ENCODE peak calls at places on chromosome 11, in seven cellular contexts. V, G, J, P, Z, I and Q are unnamed samples. For H3K27me3 and H3K4me1, the result is how much of the 10 kb centered on the place peaks cover.

GRCh38 chr11:70732493-70733206 is 334.3 kb downstream of the CTTN start:
- DNase-seq in V (no peak), G (no peak), J (no peak), I (no peak), Z (no peak), P (no peak), Q (no peak)

GRCh38 chr11:66347425-66348276 is at the start of gene B4GAT1:
- DNase-seq in V (peak), P (peak), Z (peak), G (peak), I (peak), J (peak), Q (peak)

GRCh38 chr11:59053387-59053786 is 32.7 kb upstream of the GLYATL1B start:
- DNase-seq in V (peak), Z (peak), P (peak), I (peak), G (peak), J (peak), Q (peak)

GRCh38 chr11:35752115-35752514 is 89.5 kb downstream of the TRIM44 start:
- DNase-seq in G (no peak), Z (no peak), J (no peak), I (no peak), P (no peak), V (no peak), Q (no peak)

GRCh38 chr11:47514825-47515647 is 37.9 kb downstream of the CELF1 start:
- DNase-seq in Z (no peak), J (no peak), P (no peak), V (no peak), I (peak), G (no peak), Q (no peak)

GRCh38 chr11:44030276-44030932 is 17.4 kb upstream of the ACCSL start:
- DNase-seq in I (peak), G (peak), P (peak), Z (no peak), J (no peak), V (no peak), Q (peak)

GRCh38 chr11:90288207-90288821 is 65.5 kb upstream of the CHORDC1 start:
- DNase-seq in I (peak), J (no peak), Z (no peak), P (no peak), V (no peak), G (no peak), Q (no peak)

GRCh38 chr11:45872513-45873356 is 12.7 kb upstream of the MAPK8IP1 start:
- DNase-seq in Z (peak), G (no peak), I (peak), P (no peak), J (no peak), V (peak), Q (peak)

GRCh38 chr11:130675456-130675855 is 227.0 kb downstream of the ADAMTS15 start:
- DNase-seq in Z (no peak), J (no peak), G (peak), P (peak), V (no peak), I (peak), Q (peak)

GRCh38 chr11:19350093-19350665 is 109.4 kb upstream of the E2F8 start:
- DNase-seq in G (no peak), Z (no peak), J (no peak), P (no peak), I (no peak), V (no peak), Q (no peak)

GRCh38 chr11:19345519-19345847 is 104.7 kb upstream of the E2F8 start:
- DNase-seq in V (no peak), G (no peak), J (no peak), Z (no peak), P (no peak), I (no peak), Q (no peak)

GRCh38 chr11:19349340-19350025 is 108.7 kb upstream of the E2F8 start:
- DNase-seq in J (no peak), G (no peak), I (no peak), V (no peak), Z (no peak), P (no peak), Q (no peak)

GRCh38 chr11:19345848-19346681 is 105.3 kb upstream of the E2F8 start:
- DNase-seq in V (no peak), J (no peak), G (no peak), I (peak), Z (no peak), P (no peak), Q (peak)

GRCh38 chr11:19347911-19348310 is 107.2 kb upstream of the E2F8 start:
- DNase-seq in G (no peak), J (no peak), Z (no peak), P (no peak), I (no peak), V (no peak), Q (no peak)
- H3K27me3 ChIP-seq in G (under half), J (under half), Z (under half), P (under half), I (under half), V (under half), Q (under half)

GRCh38 chr11:61829806-61830205 is 1.7 kb downstream of the FADS2 start:
- DNase-seq in Z (no peak), V (no peak), I (no peak), J (no peak), G (no peak), P (no peak), Q (no peak)

GRCh38 chr11:61826930-61827572 is 1.0 kb upstream of the FADS2 start:
- DNase-seq in P (peak), V (no peak), J (no peak), Z (no peak), G (no peak), I (no peak), Q (no peak)

GRCh38 chr11:61828629-61829407 is 718 bp downstream of the FADS2 start:
- DNase-seq in G (peak), J (peak), V (no peak), P (peak), Z (no peak), I (peak), Q (peak)

GRCh38 chr11:61827573-61828378 is at the start of gene FADS2:
- DNase-seq in I (peak), G (peak), P (peak), Z (peak), V (peak), J (peak), Q (peak)

DNA sequence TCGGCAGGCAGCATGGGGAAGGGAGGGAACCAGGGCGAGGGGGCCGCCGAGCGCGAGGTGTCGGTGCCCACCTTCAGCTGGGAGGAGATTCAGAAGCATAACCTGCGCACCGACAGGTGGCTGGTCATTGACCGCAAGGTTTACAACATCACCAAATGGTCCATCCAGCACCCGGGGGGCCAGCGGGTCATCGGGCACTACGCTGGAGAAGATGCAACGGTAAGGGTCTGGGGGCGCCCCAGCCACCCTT is 204 bp downstream of the FADS2 start:
- DNase-seq in I (no peak), V (no peak), P (no peak), G (no peak), Z (no peak), J (no peak), Q (no peak)
- H3K4me1 ChIP-seq in I (under half), V (under half), P (under half), G (under half), Z (under half), J (under half), Q (under half)

GRCh38 chr11:57069942-57070341 is 81.2 kb downstream of the OR5AK2 start:
- DNase-seq in I (peak), G (no peak), J (no peak), Z (no peak), V (no peak), P (no peak), Q (no peak)

GRCh38 chr11:57073121-57073520 is 84.4 kb downstream of the OR5AK2 start:
- DNase-seq in G (no peak), I (peak), Z (no peak), J (no peak), V (no peak), P (no peak), Q (no peak)

GRCh38 chr11:57072640-57073039 is 83.9 kb downstream of the OR5AK2 start:
- DNase-seq in J (no peak), P (no peak), G (no peak), Z (no peak), I (peak), V (no peak), Q (no peak)

DNA sequence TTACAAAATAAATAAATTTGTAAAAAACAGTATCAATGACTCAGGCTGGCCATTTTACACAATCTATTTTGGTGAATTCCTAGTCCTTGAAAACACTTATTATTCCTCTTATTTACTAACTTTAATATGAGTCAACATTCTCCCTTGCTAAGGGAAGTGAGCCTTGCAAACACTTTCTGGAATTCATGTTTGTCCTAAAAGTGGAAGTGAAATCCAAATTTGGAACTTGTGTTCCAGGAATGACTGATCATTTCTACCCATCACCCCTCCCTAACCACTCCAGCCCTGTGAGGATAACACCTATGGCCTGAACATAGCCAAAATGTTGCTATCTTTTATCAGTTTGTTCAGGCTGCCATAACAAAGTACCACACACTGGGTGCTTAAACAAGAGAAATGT is 83.1 kb downstream of the OR5AK2 start:
- DNase-seq in V (no peak), P (no peak), Z (no peak), G (no peak), J (no peak), I (peak), Q (no peak)
- H3K27me3 ChIP-seq in V (under half), P (under half), Z (under half), G (under half), J (under half), I (under half), Q (under half)

DNA sequence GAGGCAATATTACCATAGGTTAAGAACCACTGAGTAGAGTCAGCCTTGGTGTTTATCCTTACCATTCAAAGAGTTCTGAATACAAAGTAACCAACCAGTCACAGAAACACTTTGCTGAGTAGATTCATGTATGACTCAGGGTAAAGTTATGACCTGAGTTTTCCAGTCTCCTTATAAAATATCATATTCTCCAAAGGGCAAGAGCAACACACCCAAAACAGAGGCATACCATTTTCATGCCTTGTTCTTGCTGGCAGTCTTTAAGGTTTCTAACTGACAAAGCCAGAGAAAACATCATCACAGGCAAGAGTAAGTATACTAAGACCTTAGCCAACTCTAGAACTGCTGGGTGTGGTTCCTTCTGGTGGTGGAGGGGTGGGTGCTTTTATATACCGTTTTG is 3.2 kb downstream of the ATL3 start:
- DNase-seq in I (peak), G (no peak), V (no peak), J (no peak), Z (no peak), P (no peak), Q (no peak)
- H3K4me1 ChIP-seq in I (under half), G (half or more), V (under half), J (under half), Z (under half), P (under half), Q (under half)